ENCODE peak calls at places on chromosomes 7 and 10, in ten cellular contexts. T is Calu3; R is hypothalamus; F is activated gamma-delta T cell treated with Interleukin-2 at 50 U/mL for 16 hours; J is activated CD4-positive, alpha-beta T cell treated with anti-CD3 and anti-CD28 coated beads for 24 hours; O is activated T-cell treated with anti-CD3 and anti-CD28 coated beads, Interleukin-2, amount 50 U/mL, for 4 hours; S is memory B cell; N is stomach; V is SW 1271; Q is mucosa of gallbladder. M is an unnamed sample.

GRCh38 chr7:5869691-5870090 is 10.9 kb upstream of the OCM start:
- DNase-seq in T (no peak), R (no peak), F (no peak), J (no peak), O (no peak), S (no peak), N (no peak), V (no peak), Q (no peak), M (no peak)

GRCh38 chr10:6530211-6530840 is 49.8 kb downstream of the PRKCQ start:
- DNase-seq in T (no peak), R (no peak), F (peak), J (peak), O (peak), S (no peak), N (peak), V (no peak), Q (peak), M (no peak)

GRCh38 chr10:22259280-22259679 is 41.5 kb upstream of the EBLN1 start:
- DNase-seq in T (no peak), R (no peak), F (no peak), J (no peak), O (no peak), S (no peak), N (no peak), V (no peak), Q (no peak), M (peak)

GRCh38 chr7:33790746-33791145 is 114.6 kb upstream of the BMPER start:
- DNase-seq in T (no peak), R (no peak), F (no peak), J (no peak), O (no peak), S (no peak), N (no peak), V (no peak), Q (no peak), M (no peak)

GRCh38 chr7:25456467-25457171 is 228.3 kb upstream of the NPVF start:
- DNase-seq in T (no peak), R (no peak), F (no peak), J (no peak), O (no peak), S (no peak), N (peak), V (no peak), Q (peak), M (no peak)

GRCh38 chr7:52720856-52721255 is 314.6 kb upstream of the POM121L12 start:
- DNase-seq in T (no peak), R (no peak), F (no peak), J (no peak), O (no peak), S (no peak), N (no peak), V (no peak), Q (no peak), M (no peak)

GRCh38 chr7:35707422-35707821 is 12.5 kb upstream of the HERPUD2 start:
- DNase-seq in T (peak), R (no peak), F (no peak), J (no peak), O (no peak), S (no peak), N (no peak), V (no peak), Q (no peak), M (no peak)

GRCh38 chr7:149294641-149295480 is 32.9 kb downstream of the ZNF783 start:
- DNase-seq in T (no peak), R (no peak), F (no peak), J (no peak), O (no peak), S (no peak), N (no peak), V (no peak), Q (no peak), M (no peak)

GRCh38 chr10:14325325-14325955 is 5.3 kb downstream of the FRMD4A start:
- DNase-seq in T (peak), R (no peak), F (peak), J (peak), O (peak), S (peak), N (peak), V (no peak), Q (no peak), M (peak)

GRCh38 chr10:490256-490655 is 199.2 kb downstream of the DIP2C start:
- DNase-seq in T (no peak), R (no peak), F (no peak), J (no peak), O (no peak), S (no peak), N (peak), V (no peak), Q (no peak), M (no peak)

GRCh38 chr7:32204361-32205018 is 134.3 kb upstream of the PDE1C start:
- DNase-seq in T (peak), R (peak), F (no peak), J (no peak), O (no peak), S (no peak), N (peak), V (peak), Q (peak), M (peak)

GRCh38 chr7:28681693-28682092 is 269.4 kb downstream of the CREB5 start:
- DNase-seq in T (no peak), R (no peak), F (no peak), J (no peak), O (no peak), S (no peak), N (no peak), V (no peak), Q (no peak), M (no peak)

GRCh38 chr10:80266513-80266863 is 23.0 kb downstream of the MAT1A start:
- DNase-seq in T (no peak), R (no peak), F (no peak), J (no peak), O (no peak), S (no peak), N (no peak), V (no peak), Q (no peak), M (no peak)

GRCh38 chr7:45573636-45574470 is at the start of gene ADCY1:
- DNase-seq in T (peak), R (peak), F (no peak), J (peak), O (no peak), S (no peak), N (no peak), V (no peak), Q (no peak), M (no peak)

GRCh38 chr7:64877714-64878610 is 25.1 kb upstream of the ZNF273 start:
- DNase-seq in T (no peak), R (no peak), F (no peak), J (no peak), O (no peak), S (no peak), N (peak), V (no peak), Q (peak), M (peak)

GRCh38 chr10:3136336-3136735 is 36.2 kb downstream of the PITRM1 start:
- DNase-seq in T (no peak), R (no peak), F (no peak), J (no peak), O (no peak), S (no peak), N (no peak), V (no peak), Q (no peak), M (no peak)

GRCh38 chr10:24722676-24723385 is 856 bp downstream of the ARHGAP21 start:
- DNase-seq in T (peak), R (peak), F (peak), J (peak), O (peak), S (peak), N (peak), V (no peak), Q (peak), M (peak)

GRCh38 chr10:131074682-131075081 is 236.8 kb downstream of the TCERG1L start:
- DNase-seq in T (no peak), R (no peak), F (no peak), J (no peak), O (no peak), S (no peak), N (no peak), V (no peak), Q (no peak), M (no peak)

M was measured in lung microvascular endothelial cell.